ENCODE peak calls at places on chromosome 22, in seven cellular contexts. V, W, U, E, C, G and J are unnamed samples.

GRCh38 chr22:46738961-46739870 is 1.2 kb upstream of the CERK start:
- DNase-seq in V (no peak), W (peak; percentile 81), U (no peak), E (peak; percentile 75), C (no peak), G (no peak), J (no peak)

GRCh38 chr22:22034469-22035132 is 52.0 kb upstream of the TOP3B start:
- DNase-seq in V (no peak), W (no peak), U (no peak), E (no peak), C (no peak), G (no peak), J (no peak)

GRCh38 chr22:47858773-47859306 is 1096.4 kb downstream of the TBC1D22A start:
- DNase-seq in V (no peak), W (no peak), U (no peak), E (no peak), C (no peak), G (no peak), J (no peak)

GRCh38 chr22:43955883-43956286 is 643 bp downstream of the SAMM50 start:
- DNase-seq in V (no peak), W (no peak), U (no peak), E (no peak), C (no peak), G (no peak), J (no peak)

GRCh38 chr22:47000888-47001287 is 238.4 kb downstream of the TBC1D22A start:
- DNase-seq in V (no peak), W (no peak), U (peak; percentile 33), E (no peak), C (no peak), G (no peak), J (no peak)

GRCh38 chr22:43234299-43234988 is 47.5 kb upstream of the TTLL12 start:
- DNase-seq in V (peak; percentile 57), W (no peak), U (no peak), E (no peak), C (no peak), G (no peak), J (no peak)

GRCh38 chr22:24271406-24271760 is 752 bp downstream of the SPECC1L start:
- DNase-seq in V (no peak), W (no peak), U (no peak), E (no peak), C (no peak), G (no peak), J (no peak)

GRCh38 chr22:23874871-23875270 is 17.2 kb downstream of the SLC2A11 start:
- DNase-seq in V (no peak), W (no peak), U (no peak), E (no peak), C (no peak), G (no peak), J (no peak)

GRCh38 chr22:45876136-45877035 is 100.6 kb downstream of the WNT7B start:
- DNase-seq in V (no peak), W (no peak), U (no peak), E (no peak), C (no peak), G (no peak), J (no peak)

GRCh38 chr22:43554694-43555365 is 143.0 kb downstream of the MPPED1 start:
- DNase-seq in V (no peak), W (no peak), U (no peak), E (no peak), C (no peak), G (no peak), J (no peak)

GRCh38 chr22:39932918-39933649 is 27.1 kb upstream of the TMA7B start:
- DNase-seq in V (no peak), W (peak; percentile 35), U (no peak), E (peak; percentile 29), C (peak; percentile 78), G (peak; percentile 71), J (no peak)

GRCh38 chr22:47655930-47656329 is 893.5 kb downstream of the TBC1D22A start:
- DNase-seq in V (no peak), W (no peak), U (no peak), E (no peak), C (no peak), G (no peak), J (no peak)

GRCh38 chr22:45775569-45776312 is 104.1 kb downstream of the ATXN10 start:
- DNase-seq in V (no peak), W (no peak), U (peak; percentile 72), E (no peak), C (no peak), G (no peak), J (no peak)

GRCh38 chr22:46614070-46614931 is 5.9 kb upstream of the GRAMD4 start:
- DNase-seq in V (no peak), W (no peak), U (peak; percentile 70), E (no peak), C (no peak), G (no peak), J (no peak)

GRCh38 chr22:49155809-49156580 is 671.7 kb downstream of the BRD1 start:
- DNase-seq in V (peak; percentile 54), W (no peak), U (no peak), E (no peak), C (no peak), G (no peak), J (no peak)
- TF ChIP-seq JUND in V (no peak), W (no peak), U (no peak), E (no peak), C (no peak), G (no peak), J (no peak)

GRCh38 chr22:36358533-36359171 is 29.1 kb downstream of the MYH9 start:
- DNase-seq in V (no peak), W (no peak), U (no peak), E (no peak), C (no peak), G (no peak), J (no peak)

GRCh38 chr22:36360871-36361383 is 26.8 kb downstream of the MYH9 start:
- DNase-seq in V (no peak), W (no peak), U (no peak), E (no peak), C (no peak), G (no peak), J (peak; percentile 35)

GRCh38 chr22:36359172-36359973 is 28.4 kb downstream of the MYH9 start:
- DNase-seq in V (no peak), W (no peak), U (peak; percentile 86), E (no peak), C (no peak), G (no peak), J (no peak)

GRCh38 chr22:36362077-36362476 is 25.7 kb downstream of the MYH9 start:
- DNase-seq in V (no peak), W (no peak), U (no peak), E (no peak), C (no peak), G (no peak), J (no peak)

DNA sequence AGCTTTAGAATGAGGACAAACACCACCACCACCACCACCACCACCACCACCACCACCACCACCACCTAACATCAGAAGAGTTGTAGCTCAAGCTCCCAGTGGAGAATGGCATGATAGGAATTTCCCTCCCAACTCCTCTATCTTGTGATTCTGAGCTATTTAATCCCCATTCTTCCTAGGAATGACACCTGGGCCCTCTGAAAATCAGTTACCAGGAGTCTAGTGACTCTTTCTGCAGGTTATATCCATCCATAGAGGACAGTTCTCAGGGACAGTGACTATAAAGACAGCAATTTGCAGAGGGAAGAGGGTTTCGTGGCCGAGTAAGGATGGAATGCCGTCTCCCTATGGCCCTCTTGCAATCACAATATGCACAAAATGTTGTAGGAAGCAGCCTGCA is 27.8 kb downstream of the MYH9 start:
- DNase-seq in V (no peak), W (no peak), U (no peak), E (no peak), C (no peak), G (no peak), J (no peak)
- TF ChIP-seq JUND in V (no peak), W (no peak), U (no peak), E (no peak), C (no peak), G (no peak), J (no peak)

GRCh38 chr22:21022955-21023614 is 8.1 kb downstream of the P2RX6 start:
- DNase-seq in V (no peak), W (no peak), U (no peak), E (no peak), C (no peak), G (peak; percentile 72), J (no peak)

GRCh38 chr22:21026783-21027692 is 5.3 kb downstream of the SLC7A4 start:
- DNase-seq in V (no peak), W (no peak), U (no peak), E (no peak), C (no peak), G (peak; percentile 64), J (no peak)

GRCh38 chr22:21028277-21029251 is 3.8 kb downstream of the SLC7A4 start:
- DNase-seq in V (no peak), W (no peak), U (no peak), E (no peak), C (no peak), G (no peak), J (no peak)

GRCh38 chr22:21025266-21025665 is 7.1 kb downstream of the SLC7A4 start:
- DNase-seq in V (no peak), W (no peak), U (no peak), E (no peak), C (no peak), G (no peak), J (no peak)

DNA sequence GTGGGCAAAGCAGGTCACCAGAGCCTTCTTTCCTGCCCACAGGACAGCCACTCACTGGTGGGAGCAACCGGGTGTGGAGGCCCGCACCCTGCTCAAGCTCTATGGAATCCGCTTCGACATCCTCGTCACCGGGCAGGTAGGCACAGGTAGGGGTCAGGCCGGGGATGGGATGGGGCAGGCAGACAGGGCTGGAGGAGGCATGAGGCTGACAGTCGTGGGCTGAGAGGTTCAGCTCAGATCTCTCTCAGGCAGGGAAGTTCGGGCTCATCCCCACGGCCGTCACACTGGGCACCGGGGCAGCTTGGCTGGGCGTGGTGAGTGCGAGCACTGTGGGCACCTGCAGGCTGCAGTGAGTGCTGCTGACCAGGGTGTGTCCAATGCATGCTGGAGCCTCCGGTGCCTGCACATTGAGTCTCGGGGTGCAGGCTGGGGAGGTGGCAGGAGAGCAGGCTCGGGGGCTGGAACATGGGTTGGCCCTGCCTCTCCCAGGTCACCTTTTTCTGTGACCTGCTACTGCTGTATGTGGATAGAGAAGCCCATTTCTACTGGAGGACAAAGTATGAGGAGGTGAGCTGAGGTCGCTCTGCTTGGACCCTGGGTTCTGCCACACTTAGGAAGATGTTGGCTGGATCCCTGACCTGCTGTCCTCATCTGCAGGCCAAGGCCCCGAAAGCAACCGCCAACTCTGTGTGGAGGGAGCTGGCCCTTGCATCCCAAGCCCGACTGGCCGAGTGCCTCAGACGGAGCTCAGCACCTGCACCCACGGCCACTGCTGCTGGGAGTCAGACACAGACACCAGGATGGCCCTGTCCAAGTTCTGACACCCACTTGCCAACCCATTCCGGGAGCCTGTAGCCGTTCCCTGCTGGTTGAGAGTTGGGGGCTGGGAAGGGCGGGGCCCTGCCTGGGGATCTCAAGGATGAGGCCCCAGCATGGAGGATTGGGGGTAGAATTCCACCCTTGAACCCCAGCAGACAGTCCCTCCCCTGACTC is 6.3 kb downstream of the SLC7A4 start:
- DNase-seq in V (no peak), W (no peak), U (no peak), E (no peak), C (no peak), G (peak; percentile 63), J (no peak)
- TF ChIP-seq JUND in V (no peak), W (no peak), U (no peak), E (no peak), C (no peak), G (no peak), J (no peak)

DNA sequence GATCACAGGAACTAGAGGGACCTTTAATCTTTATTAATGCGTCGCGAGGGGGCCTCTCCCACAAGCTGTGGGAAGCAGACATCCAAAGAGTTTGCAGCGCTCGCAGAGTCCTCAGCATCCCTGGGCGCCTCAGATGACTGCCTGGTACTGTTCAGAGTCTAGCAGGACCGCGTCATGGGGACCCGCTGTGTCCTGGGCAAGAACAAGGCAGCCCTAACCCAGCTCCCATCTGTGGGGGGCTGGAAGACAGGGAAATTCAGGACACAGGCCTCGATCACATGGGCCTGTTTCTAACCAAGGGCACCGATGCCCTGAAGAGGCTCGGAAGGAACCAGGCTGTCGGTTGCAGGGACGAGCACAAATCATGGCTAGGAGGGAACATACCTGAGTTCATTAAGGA is 40.0 kb downstream of the CACNG2 start:
- DNase-seq in V (no peak), W (no peak), U (no peak), E (no peak), C (no peak), G (no peak), J (no peak)
- TF ChIP-seq JUND in V (no peak), W (no peak), U (no peak), E (no peak), C (no peak), G (no peak), J (no peak)